ENCODE peak calls at places on chromosomes 1 and 21, in four cellular contexts. O is H1, I is HepG2, W is GM12878. P is an unnamed sample.

GRCh38 chr1:53190210-53190611 is 6.4 kb upstream of the CPT2 start:
- DNase-seq in O (no peak), I (no peak), W (no peak), P (peak)

GRCh38 chr1:115134850-115135484 is 45.7 kb upstream of the TSPAN2 start:
- DNase-seq in O (no peak), I (no peak), W (no peak), P (no peak)

GRCh38 chr1:207579436-207579799 is 65.5 kb upstream of the CR1L start:
- DNase-seq in O (peak), W (peak), I (peak), P (peak)

GRCh38 chr1:67722292-67722944 is 37.4 kb downstream of the GADD45A start:
- DNase-seq in W (no peak), O (no peak), I (no peak), P (no peak)

GRCh38 chr1:26336477-26337205 is 17.3 kb downstream of the CRYBG2 start:
- DNase-seq in W (no peak), I (no peak), O (peak), P (peak)

GRCh38 chr1:234611153-234611798 is 1.3 kb upstream of the IRF2BP2 start:
- DNase-seq in I (peak), W (peak), O (no peak), P (no peak)

GRCh38 chr21:41208946-41209345 is 41.0 kb downstream of the BACE2 start:
- DNase-seq in W (no peak), O (no peak), I (no peak), P (no peak)

GRCh38 chr1:170175032-170175431 is 29.3 kb downstream of the NTMT2 start:
- DNase-seq in I (no peak), O (no peak), W (no peak), P (no peak)

GRCh38 chr1:183214021-183214970 is 28.2 kb downstream of the LAMC2 start:
- DNase-seq in W (no peak), O (no peak), I (no peak), P (no peak)

GRCh38 chr1:204216236-204216635 is 2.4 kb upstream of the GOLT1A start:
- DNase-seq in I (no peak), O (no peak), W (no peak), P (no peak)

GRCh38 chr1:1144122-1144842 is 28.4 kb upstream of the C1orf159 start:
- DNase-seq in I (no peak), O (no peak), W (no peak), P (no peak)

GRCh38 chr1:154154534-154155181 is at the start of gene NUP210L:
- DNase-seq in W (no peak), I (no peak), O (peak), P (peak)

GRCh38 chr1:30778156-30778978 is 20.8 kb upstream of the LAPTM5 start:
- DNase-seq in W (no peak), I (no peak), O (no peak), P (peak)

GRCh38 chr1:215243275-215244054 is 160.9 kb downstream of the KCNK2 start:
- DNase-seq in I (no peak), W (no peak), O (no peak), P (no peak)

GRCh38 chr1:2279210-2279639 is 51.1 kb downstream of the SKI start:
- DNase-seq in W (no peak), I (no peak), O (peak), P (no peak)

GRCh38 chr1:31099283-31100063 is 34.0 kb upstream of the PUM1 start:
- DNase-seq in I (peak), O (no peak), W (no peak), P (no peak)

GRCh38 chr1:111934346-111934745 is 55.1 kb downstream of the KCND3 start:
- DNase-seq in O (no peak), I (no peak), W (no peak), P (no peak)

GRCh38 chr1:50415235-50416149 is 7.8 kb downstream of the DMRTA2 start:
- DNase-seq in I (no peak), O (peak), W (no peak), P (no peak)

GRCh38 chr1:66416295-66416694 is 117.7 kb upstream of the SGIP1 start:
- DNase-seq in W (no peak), O (no peak), I (no peak), P (no peak)

GRCh38 chr1:160778976-160779375 is 17.0 kb upstream of the LY9 start:
- DNase-seq in I (no peak), W (no peak), O (no peak), P (no peak)

GRCh38 chr21:34933609-34934345 is 115.3 kb downstream of the RUNX1 start:
- DNase-seq in I (no peak), O (no peak), W (no peak), P (no peak)

GRCh38 chr1:171801395-171801990 is 20.0 kb downstream of the METTL13 start:
- DNase-seq in I (peak), W (no peak), O (no peak), P (peak)

GRCh38 chr1:150574260-150575071 is 4.9 kb downstream of the MCL1 start:
- DNase-seq in O (no peak), W (no peak), I (no peak), P (no peak)

GRCh38 chr1:113903496-113904291 is 905 bp downstream of the AP4B1 start:
- DNase-seq in O (no peak), W (peak), I (no peak), P (peak)

GRCh38 chr1:116972676-116973035 is 28.9 kb upstream of the CD101 start:
- DNase-seq in I (no peak), W (no peak), O (no peak), P (no peak)

GRCh38 chr1:222413436-222413835 is 134.5 kb downstream of the HHIPL2 start:
- DNase-seq in W (no peak), I (no peak), O (no peak), P (no peak)

GRCh38 chr1:212428496-212428895 is 4.2 kb upstream of the NENF start:
- DNase-seq in I (no peak), O (no peak), W (no peak), P (no peak)

GRCh38 chr1:198220428-198220827 is 63.6 kb downstream of the NEK7 start:
- DNase-seq in W (no peak), I (no peak), O (no peak), P (no peak)

GRCh38 chr21:16195896-16196443 is 466.2 kb downstream of the USP25 start:
- DNase-seq in O (no peak), W (no peak), I (no peak), P (no peak)

GRCh38 chr1:13807213-13807612 is 107.2 kb downstream of the PRDM2 start:
- DNase-seq in O (peak), W (no peak), I (peak), P (peak)

DNA sequence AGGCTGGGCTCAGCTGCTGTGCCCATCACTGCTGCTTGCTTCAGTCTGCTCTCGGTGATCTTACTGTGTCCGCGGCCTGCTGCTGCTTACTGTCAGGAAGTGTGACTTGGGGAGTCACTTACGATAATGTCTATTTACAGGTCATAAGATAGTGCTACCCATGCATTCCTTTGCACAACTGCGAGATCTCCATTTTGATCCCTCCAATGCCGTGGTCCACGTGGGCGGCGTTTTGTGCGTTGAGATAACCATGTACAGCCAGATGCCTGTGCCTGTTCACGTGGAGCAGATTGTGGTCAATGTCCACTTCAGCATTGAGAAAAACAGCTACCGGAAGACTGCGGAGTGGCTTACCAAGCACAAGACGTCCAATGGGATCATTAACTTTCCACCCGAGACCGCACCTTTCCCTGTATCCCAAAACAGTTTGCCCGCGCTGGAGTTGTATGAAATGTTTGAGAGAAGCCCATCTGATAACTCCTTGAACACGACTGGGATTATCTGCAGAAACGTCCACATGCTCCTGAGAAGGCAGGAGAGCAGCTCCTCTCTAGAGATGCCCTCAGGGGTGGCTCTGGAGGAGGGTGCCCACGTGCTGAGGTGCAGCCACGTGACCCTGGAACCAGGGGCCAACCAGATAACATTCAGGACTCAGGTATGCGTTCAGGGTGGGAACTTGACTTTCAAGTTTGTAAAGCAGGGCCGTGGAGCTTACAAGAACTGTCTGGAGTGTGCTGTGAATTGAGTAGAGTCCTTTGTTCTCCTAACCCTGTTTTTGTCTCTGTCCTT is 24.4 kb upstream of the PWP2 start:
- DNase-seq in W (no peak), O (no peak), I (no peak), P (no peak)
- TF ChIP-seq BRCA1 in W (no peak), O (no peak), I (no peak), P (no peak)

GRCh38 chr1:219581344-219581743 is 31.6 kb downstream of the ZC3H11B start:
- DNase-seq in W (no peak), I (no peak), O (no peak), P (no peak)
- H3K4me3 ChIP-seq in W (no peak), I (no peak), O (no peak), P (no peak)

GRCh38 chr1:32981003-32981909 is 16.6 kb upstream of the RNF19B start:
- DNase-seq in W (peak), O (no peak), I (no peak), P (no peak)
- TF ChIP-seq BRCA1 in W (no peak), O (no peak), I (no peak), P (no peak)

GRCh38 chr1:119141660-119142059 is 1.2 kb upstream of the WARS2 start:
- DNase-seq in I (no peak), O (no peak), W (no peak), P (no peak)
- H3K4me3 ChIP-seq in I (peak), O (no peak), W (peak), P (peak)

DNA sequence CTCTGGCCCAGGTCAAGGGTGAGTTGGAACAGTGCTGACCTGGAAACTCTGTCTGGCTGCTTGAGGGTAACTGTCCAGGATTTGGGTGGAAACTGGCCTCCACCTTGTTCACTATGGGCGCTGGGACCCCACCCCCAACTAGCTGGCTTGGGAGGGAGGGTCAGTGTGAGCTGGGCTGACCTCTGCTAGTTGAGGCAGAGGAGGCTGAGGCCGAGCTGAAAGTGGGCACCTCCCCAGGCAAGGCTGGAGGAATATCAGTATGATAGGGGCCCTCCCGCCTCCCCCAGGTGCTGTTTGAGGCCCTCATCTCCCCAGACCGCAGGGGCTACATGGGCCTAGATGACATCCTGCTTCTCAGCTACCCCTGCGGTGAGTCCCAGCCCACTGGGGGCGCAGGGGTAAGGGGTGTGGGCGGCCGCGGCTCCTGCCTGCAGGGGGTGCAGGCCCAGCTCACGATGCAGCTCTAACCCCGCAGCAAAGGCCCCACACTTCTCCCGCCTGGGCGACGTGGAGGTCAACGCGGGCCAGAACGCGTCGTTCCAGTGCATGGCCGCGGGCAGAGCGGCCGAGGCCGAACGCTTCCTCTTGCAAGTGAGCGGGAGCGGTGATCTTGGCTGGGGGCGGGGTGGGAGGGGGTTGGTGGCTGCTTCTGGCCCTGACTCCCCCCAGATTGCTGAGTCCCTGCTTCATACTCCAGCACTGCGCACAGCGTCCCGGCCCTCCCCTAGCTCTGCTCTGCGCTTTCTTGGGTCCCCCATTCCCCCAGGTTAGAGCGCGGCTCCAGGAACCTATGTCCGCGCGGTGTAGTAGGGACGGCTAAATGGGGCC is 22.9 kb downstream of the PTPRU start:
- DNase-seq in I (no peak), W (no peak), O (no peak), P (peak)
- TF ChIP-seq BRCA1 in I (no peak), W (no peak), O (no peak), P (no peak)

GRCh38 chr21:39452207-39452964 is 616 bp downstream of the SH3BGR start:
- DNase-seq in I (peak), W (no peak), O (no peak), P (peak)
- H3K4me3 ChIP-seq in I (no peak), W (no peak), O (no peak), P (peak)

P was measured in K562.